ENCODE peak calls at places on chromosomes 3 and 15, in eight cellular contexts. One of them, this sample, is unnamed.

GRCh38 chr3:57557088-57557537 is 1.0 kb downstream of the PDE12 start:
- DNase-seq in left cardiac atrium: no peak
- DNase-seq in sigmoid colon: no peak
- DNase-seq in Peyer's patch: peak
- DNase-seq in HS-5: no peak
- DNase-seq in mammary epithelial cell: peak
- DNase-seq in stimulated activated effector memory CD8-positive, alpha-beta T cell treated with anti-CD3 and anti-CD28 coated beads, Interleukin-12 subunit alpha, Interleukin-12 subunit beta, amount 100 ng/mL, for 72 hours: peak
- DNase-seq in smooth muscle cell of the brain vasculature: no peak
- DNase-seq in this sample: no peak

GRCh38 chr3:24272875-24273274 is 221.8 kb downstream of the THRB start:
- DNase-seq in left cardiac atrium: no peak
- DNase-seq in stimulated activated effector memory CD8-positive, alpha-beta T cell treated with anti-CD3 and anti-CD28 coated beads, Interleukin-12 subunit alpha, Interleukin-12 subunit beta, amount 100 ng/mL, for 72 hours: no peak
- DNase-seq in Peyer's patch: no peak
- DNase-seq in sigmoid colon: no peak
- DNase-seq in mammary epithelial cell: peak
- DNase-seq in HS-5: no peak
- DNase-seq in smooth muscle cell of the brain vasculature: no peak
- DNase-seq in this sample: no peak

GRCh38 chr3:190318666-190319065 is 3.6 kb downstream of the CLDN1 start:
- DNase-seq in stimulated activated effector memory CD8-positive, alpha-beta T cell treated with anti-CD3 and anti-CD28 coated beads, Interleukin-12 subunit alpha, Interleukin-12 subunit beta, amount 100 ng/mL, for 72 hours: no peak
- DNase-seq in sigmoid colon: no peak
- DNase-seq in left cardiac atrium: no peak
- DNase-seq in Peyer's patch: no peak
- DNase-seq in HS-5: no peak
- DNase-seq in mammary epithelial cell: no peak
- DNase-seq in smooth muscle cell of the brain vasculature: no peak
- DNase-seq in this sample: no peak

GRCh38 chr3:158770254-158771017 is 31.4 kb upstream of the MFSD1 start:
- DNase-seq in HS-5: no peak
- DNase-seq in smooth muscle cell of the brain vasculature: no peak
- DNase-seq in mammary epithelial cell: peak
- DNase-seq in Peyer's patch: no peak
- DNase-seq in left cardiac atrium: no peak
- DNase-seq in sigmoid colon: no peak
- DNase-seq in stimulated activated effector memory CD8-positive, alpha-beta T cell treated with anti-CD3 and anti-CD28 coated beads, Interleukin-12 subunit alpha, Interleukin-12 subunit beta, amount 100 ng/mL, for 72 hours: no peak
- DNase-seq in this sample: no peak

GRCh38 chr3:14352002-14352627 is 50.3 kb upstream of the SLC6A6 start:
- DNase-seq in smooth muscle cell of the brain vasculature: no peak
- DNase-seq in Peyer's patch: no peak
- DNase-seq in sigmoid colon: no peak
- DNase-seq in HS-5: no peak
- DNase-seq in left cardiac atrium: no peak
- DNase-seq in mammary epithelial cell: no peak
- DNase-seq in stimulated activated effector memory CD8-positive, alpha-beta T cell treated with anti-CD3 and anti-CD28 coated beads, Interleukin-12 subunit alpha, Interleukin-12 subunit beta, amount 100 ng/mL, for 72 hours: no peak
- DNase-seq in this sample: no peak

GRCh38 chr3:42900731-42901420 is 5.1 kb upstream of the ZNF662 start:
- DNase-seq in mammary epithelial cell: peak
- DNase-seq in stimulated activated effector memory CD8-positive, alpha-beta T cell treated with anti-CD3 and anti-CD28 coated beads, Interleukin-12 subunit alpha, Interleukin-12 subunit beta, amount 100 ng/mL, for 72 hours: no peak
- DNase-seq in sigmoid colon: no peak
- DNase-seq in left cardiac atrium: no peak
- DNase-seq in smooth muscle cell of the brain vasculature: no peak
- DNase-seq in HS-5: no peak
- DNase-seq in Peyer's patch: no peak
- DNase-seq in this sample: no peak

GRCh38 chr3:32078085-32078634 is 28.3 kb upstream of the GPD1L start:
- DNase-seq in sigmoid colon: no peak
- DNase-seq in HS-5: no peak
- DNase-seq in stimulated activated effector memory CD8-positive, alpha-beta T cell treated with anti-CD3 and anti-CD28 coated beads, Interleukin-12 subunit alpha, Interleukin-12 subunit beta, amount 100 ng/mL, for 72 hours: no peak
- DNase-seq in smooth muscle cell of the brain vasculature: no peak
- DNase-seq in Peyer's patch: no peak
- DNase-seq in left cardiac atrium: no peak
- DNase-seq in mammary epithelial cell: no peak
- DNase-seq in this sample: no peak

GRCh38 chr3:64223809-64224570 is 1.3 kb downstream of the PRICKLE2 start:
- DNase-seq in mammary epithelial cell: no peak
- DNase-seq in HS-5: no peak
- DNase-seq in sigmoid colon: no peak
- DNase-seq in smooth muscle cell of the brain vasculature: no peak
- DNase-seq in left cardiac atrium: no peak
- DNase-seq in stimulated activated effector memory CD8-positive, alpha-beta T cell treated with anti-CD3 and anti-CD28 coated beads, Interleukin-12 subunit alpha, Interleukin-12 subunit beta, amount 100 ng/mL, for 72 hours: no peak
- DNase-seq in Peyer's patch: no peak
- DNase-seq in this sample: peak

GRCh38 chr15:69881760-69882159 is 216.0 kb downstream of the TLE3 start:
- DNase-seq in left cardiac atrium: no peak
- DNase-seq in HS-5: no peak
- DNase-seq in smooth muscle cell of the brain vasculature: no peak
- DNase-seq in sigmoid colon: no peak
- DNase-seq in Peyer's patch: no peak
- DNase-seq in mammary epithelial cell: no peak
- DNase-seq in stimulated activated effector memory CD8-positive, alpha-beta T cell treated with anti-CD3 and anti-CD28 coated beads, Interleukin-12 subunit alpha, Interleukin-12 subunit beta, amount 100 ng/mL, for 72 hours: no peak
- DNase-seq in this sample: no peak

GRCh38 chr3:175512700-175513099 is 653.6 kb downstream of the NAALADL2 start:
- DNase-seq in sigmoid colon: no peak
- DNase-seq in stimulated activated effector memory CD8-positive, alpha-beta T cell treated with anti-CD3 and anti-CD28 coated beads, Interleukin-12 subunit alpha, Interleukin-12 subunit beta, amount 100 ng/mL, for 72 hours: no peak
- DNase-seq in left cardiac atrium: no peak
- DNase-seq in mammary epithelial cell: no peak
- DNase-seq in smooth muscle cell of the brain vasculature: no peak
- DNase-seq in HS-5: no peak
- DNase-seq in Peyer's patch: no peak
- DNase-seq in this sample: peak

GRCh38 chr15:38062679-38063078 is 128.2 kb downstream of the TMCO5A start:
- DNase-seq in Peyer's patch: no peak
- DNase-seq in HS-5: no peak
- DNase-seq in sigmoid colon: no peak
- DNase-seq in mammary epithelial cell: no peak
- DNase-seq in left cardiac atrium: no peak
- DNase-seq in stimulated activated effector memory CD8-positive, alpha-beta T cell treated with anti-CD3 and anti-CD28 coated beads, Interleukin-12 subunit alpha, Interleukin-12 subunit beta, amount 100 ng/mL, for 72 hours: no peak
- DNase-seq in smooth muscle cell of the brain vasculature: no peak
- DNase-seq in this sample: no peak

GRCh38 chr15:83445653-83446052 is 1.5 kb upstream of the SH3GL3 start:
- DNase-seq in mammary epithelial cell: no peak
- DNase-seq in smooth muscle cell of the brain vasculature: no peak
- DNase-seq in Peyer's patch: no peak
- DNase-seq in stimulated activated effector memory CD8-positive, alpha-beta T cell treated with anti-CD3 and anti-CD28 coated beads, Interleukin-12 subunit alpha, Interleukin-12 subunit beta, amount 100 ng/mL, for 72 hours: no peak
- DNase-seq in sigmoid colon: no peak
- DNase-seq in HS-5: no peak
- DNase-seq in left cardiac atrium: no peak
- DNase-seq in this sample: peak

GRCh38 chr3:112365636-112366035 is 32.7 kb downstream of the CD200 start:
- DNase-seq in smooth muscle cell of the brain vasculature: no peak
- DNase-seq in Peyer's patch: no peak
- DNase-seq in stimulated activated effector memory CD8-positive, alpha-beta T cell treated with anti-CD3 and anti-CD28 coated beads, Interleukin-12 subunit alpha, Interleukin-12 subunit beta, amount 100 ng/mL, for 72 hours: no peak
- DNase-seq in sigmoid colon: no peak
- DNase-seq in HS-5: no peak
- DNase-seq in left cardiac atrium: no peak
- DNase-seq in mammary epithelial cell: peak
- DNase-seq in this sample: no peak

GRCh38 chr3:43755511-43756200 is 64.9 kb downstream of the ABHD5 start:
- DNase-seq in HS-5: no peak
- DNase-seq in left cardiac atrium: no peak
- DNase-seq in Peyer's patch: no peak
- DNase-seq in smooth muscle cell of the brain vasculature: no peak
- DNase-seq in stimulated activated effector memory CD8-positive, alpha-beta T cell treated with anti-CD3 and anti-CD28 coated beads, Interleukin-12 subunit alpha, Interleukin-12 subunit beta, amount 100 ng/mL, for 72 hours: no peak
- DNase-seq in sigmoid colon: no peak
- DNase-seq in mammary epithelial cell: no peak
- DNase-seq in this sample: no peak

GRCh38 chr3:166100710-166101109 is 263.5 kb upstream of the BCHE start:
- DNase-seq in stimulated activated effector memory CD8-positive, alpha-beta T cell treated with anti-CD3 and anti-CD28 coated beads, Interleukin-12 subunit alpha, Interleukin-12 subunit beta, amount 100 ng/mL, for 72 hours: no peak
- DNase-seq in sigmoid colon: no peak
- DNase-seq in left cardiac atrium: no peak
- DNase-seq in smooth muscle cell of the brain vasculature: no peak
- DNase-seq in Peyer's patch: no peak
- DNase-seq in HS-5: no peak
- DNase-seq in mammary epithelial cell: no peak
- DNase-seq in this sample: no peak

GRCh38 chr15:95371664-95372063 is 958.8 kb upstream of the NR2F2 start:
- DNase-seq in Peyer's patch: no peak
- DNase-seq in mammary epithelial cell: peak
- DNase-seq in sigmoid colon: no peak
- DNase-seq in HS-5: no peak
- DNase-seq in smooth muscle cell of the brain vasculature: no peak
- DNase-seq in left cardiac atrium: no peak
- DNase-seq in stimulated activated effector memory CD8-positive, alpha-beta T cell treated with anti-CD3 and anti-CD28 coated beads, Interleukin-12 subunit alpha, Interleukin-12 subunit beta, amount 100 ng/mL, for 72 hours: no peak
- DNase-seq in this sample: no peak

This sample was measured in globus pallidus.